ENCODE peak calls at places on chromosomes 16 and 17, in ten cellular contexts. S is stimulated activated CD4-positive, alpha-beta T cell treated with anti-CD3 and anti-CD28 coated beads, Interleukin-15, amount 100 ng/mL, for 1 hour; O is tibial artery; B is adrenal gland; E is T-cell; I is AG10803; G is GM12878; Z is ELR; W is NCI-H1092; F is effector memory CD4-positive, alpha-beta T cell. K is an unnamed sample.

GRCh38 chr17:64164592-64165285 is 34.8 kb upstream of the ERN1 start:
- DNase-seq in S (no peak), O (no peak), B (no peak), E (no peak), I (no peak), G (no peak), Z (no peak), W (no peak), F (no peak), K (no peak)

GRCh38 chr17:32116937-32117336 is 25.4 kb upstream of the RHOT1 start:
- DNase-seq in S (no peak), O (no peak), B (no peak), E (no peak), I (no peak), G (no peak), Z (no peak), W (no peak), F (no peak), K (no peak)

GRCh38 chr17:27879987-27880608 is 13.1 kb downstream of the LYRM9 start:
- DNase-seq in S (peak; percentile 45), O (peak; percentile 47), B (peak; percentile 77), E (peak; percentile 59), I (peak; percentile 51), G (peak; percentile 23), Z (peak; percentile 70), W (peak; percentile 64), F (peak; percentile 34), K (peak; percentile 74)

GRCh38 chr17:64384253-64385186 is 6.1 kb downstream of the PECAM1 start:
- DNase-seq in S (no peak), O (no peak), B (no peak), E (peak; percentile 19), I (no peak), G (no peak), Z (peak; percentile 28), W (no peak), F (no peak), K (no peak)

GRCh38 chr17:36749493-36749892 is 148.1 kb downstream of the MRM1 start:
- DNase-seq in S (no peak), O (no peak), B (no peak), E (no peak), I (no peak), G (no peak), Z (no peak), W (no peak), F (no peak), K (no peak)

GRCh38 chr17:7352910-7353635 is 1.1 kb downstream of the KCTD11 start:
- DNase-seq in S (no peak), O (no peak), B (no peak), E (no peak), I (no peak), G (no peak), Z (no peak), W (no peak), F (no peak), K (no peak)

GRCh38 chr17:70916469-70916868 is 747.1 kb downstream of the KCNJ2 start:
- DNase-seq in S (no peak), O (no peak), B (no peak), E (no peak), I (no peak), G (no peak), Z (no peak), W (no peak), F (no peak), K (no peak)

GRCh38 chr17:67095803-67096202 is 51.4 kb downstream of the CACNG1 start:
- DNase-seq in S (no peak), O (no peak), B (no peak), E (no peak), I (peak; percentile 16), G (no peak), Z (peak; percentile 77), W (no peak), F (no peak), K (no peak)

GRCh38 chr16:30562021-30562420 is 3.8 kb upstream of the ZNF764 start:
- DNase-seq in S (no peak), O (no peak), B (no peak), E (no peak), I (no peak), G (no peak), Z (no peak), W (no peak), F (no peak), K (no peak)

GRCh38 chr16:73746554-73746953 is 550.1 kb upstream of the PSMD7 start:
- DNase-seq in S (no peak), O (no peak), B (no peak), E (no peak), I (no peak), G (no peak), Z (no peak), W (no peak), F (no peak), K (no peak)

GRCh38 chr17:2883544-2884203 is 87.4 kb downstream of the RAP1GAP2 start:
- DNase-seq in S (no peak), O (no peak), B (peak; percentile 70), E (no peak), I (peak; percentile 21), G (no peak), Z (peak; percentile 12), W (no peak), F (no peak), K (peak; percentile 38)

GRCh38 chr17:5874486-5874885 is 195.7 kb upstream of the WSCD1 start:
- DNase-seq in S (no peak), O (no peak), B (peak; percentile 31), E (no peak), I (no peak), G (no peak), Z (no peak), W (no peak), F (no peak), K (no peak)

GRCh38 chr16:56878455-56878854 is 13.4 kb downstream of the SLC12A3 start:
- DNase-seq in S (no peak), O (no peak), B (no peak), E (no peak), I (no peak), G (no peak), Z (no peak), W (no peak), F (no peak), K (no peak)

GRCh38 chr16:51507286-51507685 is 356.2 kb upstream of the SALL1 start:
- DNase-seq in S (no peak), O (no peak), B (no peak), E (no peak), I (no peak), G (no peak), Z (no peak), W (no peak), F (no peak), K (no peak)

GRCh38 chr17:142876-143784 is 5.8 kb downstream of the SCGB1C2 start:
- DNase-seq in S (no peak), O (peak; percentile 16), B (no peak), E (no peak), I (no peak), G (no peak), Z (no peak), W (no peak), F (no peak), K (no peak)

GRCh38 chr16:75305364-75306101 is 54.1 kb upstream of the BCAR1 start:
- DNase-seq in S (peak; percentile 8), O (peak; percentile 91), B (peak; percentile 93), E (peak; percentile 11), I (peak; percentile 100), G (peak; percentile 71), Z (peak; percentile 100), W (peak; percentile 14), F (no peak), K (peak; percentile 40)

GRCh38 chr17:66713533-66714042 is 121.3 kb upstream of the CACNG5 start:
- DNase-seq in S (no peak), O (no peak), B (no peak), E (no peak), I (no peak), G (peak; percentile 85), Z (no peak), W (no peak), F (no peak), K (no peak)

GRCh38 chr16:85498607-85499006 is 114.5 kb upstream of the GSE1 start:
- DNase-seq in S (no peak), O (no peak), B (no peak), E (no peak), I (no peak), G (peak; percentile 21), Z (no peak), W (peak; percentile 35), F (no peak), K (no peak)

GRCh38 chr16:81397058-81397878 is 47.3 kb upstream of the CMIP start:
- DNase-seq in S (no peak), O (no peak), B (no peak), E (no peak), I (no peak), G (no peak), Z (no peak), W (no peak), F (no peak), K (no peak)

GRCh38 chr16:86862596-86862995 is 284.2 kb downstream of the FOXL1 start:
- DNase-seq in S (no peak), O (no peak), B (no peak), E (no peak), I (no peak), G (no peak), Z (no peak), W (peak; percentile 61), F (no peak), K (peak; percentile 29)

GRCh38 chr17:1181769-1182137 is 2.0 kb upstream of the ABR start:
- DNase-seq in S (no peak), O (no peak), B (no peak), E (no peak), I (no peak), G (no peak), Z (peak; percentile 70), W (no peak), F (no peak), K (no peak)

GRCh38 chr17:52827526-52827925 is 669.0 kb upstream of the CA10 start:
- DNase-seq in S (no peak), O (no peak), B (no peak), E (no peak), I (no peak), G (no peak), Z (no peak), W (no peak), F (no peak), K (no peak)

GRCh38 chr16:50010212-50010611 is 14.8 kb upstream of the CNEP1R1 start:
- DNase-seq in S (no peak), O (no peak), B (no peak), E (no peak), I (no peak), G (no peak), Z (no peak), W (no peak), F (no peak), K (no peak)

GRCh38 chr17:56929362-56929969 is 15.6 kb upstream of the TRIM25 start:
- DNase-seq in S (no peak), O (no peak), B (no peak), E (no peak), I (no peak), G (no peak), Z (peak; percentile 58), W (no peak), F (no peak), K (no peak)

GRCh38 chr16:55250641-55251550 is 73.1 kb upstream of the IRX6 start:
- DNase-seq in S (no peak), O (no peak), B (no peak), E (no peak), I (peak; percentile 74), G (no peak), Z (no peak), W (no peak), F (no peak), K (no peak)

GRCh38 chr17:51850206-51850605 is 308.3 kb downstream of the CA10 start:
- DNase-seq in S (no peak), O (no peak), B (no peak), E (no peak), I (no peak), G (no peak), Z (peak; percentile 1), W (no peak), F (no peak), K (no peak)

GRCh38 chr16:4922721-4923342 is 14.1 kb downstream of the PPL start:
- DNase-seq in S (no peak), O (no peak), B (no peak), E (no peak), I (no peak), G (no peak), Z (no peak), W (no peak), F (no peak), K (no peak)

GRCh38 chr17:63694974-63695773 is 4.8 kb downstream of the LIMD2 start:
- DNase-seq in S (no peak), O (no peak), B (no peak), E (peak; percentile 13), I (no peak), G (no peak), Z (no peak), W (no peak), F (no peak), K (no peak)